ENCODE peak calls at places on chromosomes 7 and 10, in seven cellular contexts. B is stomach, Z is adrenal gland, L is gastrocnemius medialis, C is spleen, Y is uterus, Q is body of pancreas. D is an unnamed sample.

GRCh38 chr7:133235212-133235883 is 17.5 kb upstream of the EXOC4 start:
- DNase-seq in B (no peak), Z (no peak), L (no peak), C (no peak), Y (no peak), Q (no peak), D (no peak)

GRCh38 chr10:57716884-57717283 is 550.8 kb downstream of the IPMK start:
- DNase-seq in B (no peak), Z (no peak), L (no peak), C (no peak), Y (no peak), Q (no peak), D (no peak)

GRCh38 chr10:3195706-3196105 is 23.1 kb upstream of the PITRM1 start:
- DNase-seq in B (no peak), Z (no peak), L (no peak), C (no peak), Y (no peak), Q (no peak), D (no peak)

GRCh38 chr10:76150139-76150885 is 718.9 kb downstream of the LRMDA start:
- DNase-seq in B (peak; percentile 30), Z (no peak), L (no peak), C (no peak), Y (peak; percentile 55), Q (peak; percentile 40), D (peak; percentile 53)

GRCh38 chr10:3471927-3472704 is 299.5 kb upstream of the PITRM1 start:
- DNase-seq in B (no peak), Z (no peak), L (no peak), C (no peak), Y (no peak), Q (no peak), D (no peak)

GRCh38 chr10:3527144-3527543 is 257.9 kb downstream of the KLF6 start:
- DNase-seq in B (no peak), Z (no peak), L (no peak), C (no peak), Y (no peak), Q (no peak), D (no peak)

GRCh38 chr10:113626809-113627370 is 37.0 kb downstream of the NRAP start:
- DNase-seq in B (no peak), Z (no peak), L (no peak), C (no peak), Y (no peak), Q (no peak), D (no peak)

GRCh38 chr7:69832356-69832755 is 234.1 kb downstream of the AUTS2 start:
- DNase-seq in B (no peak), Z (no peak), L (no peak), C (no peak), Y (no peak), Q (no peak), D (no peak)

GRCh38 chr10:124087672-124088634 is 5.4 kb downstream of the CHST15 start:
- DNase-seq in B (peak; percentile 65), Z (no peak), L (no peak), C (no peak), Y (no peak), Q (peak; percentile 53), D (peak; percentile 59)

GRCh38 chr7:134320201-134320600 is 3.5 kb upstream of the SLC35B4 start:
- DNase-seq in B (no peak), Z (no peak), L (no peak), C (no peak), Y (no peak), Q (no peak), D (no peak)

GRCh38 chr10:114772496-114773196 is 48.9 kb upstream of the FHIP2A start:
- DNase-seq in B (no peak), Z (no peak), L (no peak), C (no peak), Y (no peak), Q (no peak), D (no peak)

GRCh38 chr10:104259999-104260774 is 5.5 kb downstream of the GSTO1 start:
- DNase-seq in B (no peak), Z (no peak), L (no peak), C (no peak), Y (no peak), Q (no peak), D (peak; percentile 51)
- H3K4me3 ChIP-seq in B (no peak overlapping the region), Z (no peak overlapping the region), L (no peak overlapping the region), C (no peak overlapping the region), Y (no peak overlapping the region), Q (no peak overlapping the region), D (no peak overlapping the region)

DNA sequence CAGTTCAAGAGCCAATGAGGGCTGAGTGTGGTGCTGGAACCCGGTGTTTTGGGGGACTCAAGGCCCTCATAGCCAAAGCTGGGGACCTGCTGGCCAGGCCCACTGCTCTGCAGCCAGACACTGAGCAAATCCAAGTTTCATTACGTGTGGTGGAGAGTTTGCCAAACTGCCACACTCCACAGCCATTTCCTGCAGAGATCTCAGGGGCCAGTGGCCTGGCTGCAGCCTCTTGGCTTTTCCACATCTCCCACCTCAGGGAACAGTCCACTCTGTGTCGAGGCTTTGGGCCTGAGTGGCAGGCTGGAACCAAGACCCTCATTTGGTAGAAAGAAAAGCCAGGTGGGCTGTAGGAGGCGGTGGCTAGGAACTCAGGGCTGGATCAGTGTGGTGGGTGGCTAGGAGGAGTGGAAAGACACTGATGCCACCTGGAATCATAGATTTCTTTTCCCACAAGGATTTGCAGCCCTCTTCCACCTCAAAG is 3.2 kb downstream of the HOXA11 start:
- DNase-seq in B (peak; percentile 5), Z (peak; percentile 9), L (peak; percentile 2), C (peak; percentile 33), Y (peak; percentile 47), Q (peak; percentile 7), D (no peak)
- H3K4me1 ChIP-seq in B (peaks cover 32% of the 10 kb centered on the region), Z (peaks cover 19% of the 10 kb centered on the region), L (peaks cover 35% of the 10 kb centered on the region), C (peaks cover 51% of the 10 kb centered on the region), Y (no peaks in the 10 kb centered on the region), Q (peaks cover 45% of the 10 kb centered on the region), D (peaks cover 28% of the 10 kb centered on the region)

DNA sequence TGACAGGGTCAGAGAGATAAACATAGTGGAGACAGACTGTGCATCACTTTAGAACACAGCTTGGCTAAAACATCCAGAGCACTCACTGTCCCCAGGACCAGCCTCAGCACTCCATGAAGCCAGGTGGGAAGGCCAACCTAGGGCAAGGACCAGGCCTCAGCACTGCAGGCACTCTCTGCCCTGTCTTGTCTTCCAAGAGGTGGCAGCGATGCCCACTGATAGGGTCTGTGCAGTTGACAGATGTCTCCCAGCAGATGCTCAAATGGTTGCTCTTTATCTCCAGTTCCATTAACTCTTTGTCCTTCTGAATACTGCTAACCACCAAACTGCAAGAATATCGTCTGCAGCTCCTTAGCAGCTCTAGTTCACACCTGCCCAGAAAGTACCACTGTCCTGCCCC is 9.1 kb downstream of the DDX56 start:
- DNase-seq in B (no peak), Z (peak; percentile 8), L (no peak), C (peak; percentile 42), Y (peak; percentile 6), Q (no peak), D (no peak)
- TF ChIP-seq POLR2A in B (no peak), Z (no peak), L (no peak), C (no peak), Y (no peak), Q (no peak), D (no peak)

GRCh38 chr7:5693529-5693928 is 87.9 kb downstream of the RNF216 start:
- DNase-seq in B (no peak), Z (peak; percentile 36), L (no peak), C (peak; percentile 83), Y (peak; percentile 51), Q (no peak), D (peak; percentile 82)

GRCh38 chr7:5690931-5691461 is 90.5 kb downstream of the RNF216 start:
- DNase-seq in B (no peak), Z (peak; percentile 52), L (peak; percentile 82), C (no peak), Y (no peak), Q (peak; percentile 34), D (peak; percentile 82)

GRCh38 chr7:5691536-5692090 is 89.8 kb downstream of the RNF216 start:
- DNase-seq in B (no peak), Z (no peak), L (no peak), C (no peak), Y (no peak), Q (no peak), D (no peak)

GRCh38 chr7:5692845-5693278 is 88.6 kb downstream of the RNF216 start:
- DNase-seq in B (no peak), Z (no peak), L (no peak), C (no peak), Y (no peak), Q (no peak), D (no peak)

DNA sequence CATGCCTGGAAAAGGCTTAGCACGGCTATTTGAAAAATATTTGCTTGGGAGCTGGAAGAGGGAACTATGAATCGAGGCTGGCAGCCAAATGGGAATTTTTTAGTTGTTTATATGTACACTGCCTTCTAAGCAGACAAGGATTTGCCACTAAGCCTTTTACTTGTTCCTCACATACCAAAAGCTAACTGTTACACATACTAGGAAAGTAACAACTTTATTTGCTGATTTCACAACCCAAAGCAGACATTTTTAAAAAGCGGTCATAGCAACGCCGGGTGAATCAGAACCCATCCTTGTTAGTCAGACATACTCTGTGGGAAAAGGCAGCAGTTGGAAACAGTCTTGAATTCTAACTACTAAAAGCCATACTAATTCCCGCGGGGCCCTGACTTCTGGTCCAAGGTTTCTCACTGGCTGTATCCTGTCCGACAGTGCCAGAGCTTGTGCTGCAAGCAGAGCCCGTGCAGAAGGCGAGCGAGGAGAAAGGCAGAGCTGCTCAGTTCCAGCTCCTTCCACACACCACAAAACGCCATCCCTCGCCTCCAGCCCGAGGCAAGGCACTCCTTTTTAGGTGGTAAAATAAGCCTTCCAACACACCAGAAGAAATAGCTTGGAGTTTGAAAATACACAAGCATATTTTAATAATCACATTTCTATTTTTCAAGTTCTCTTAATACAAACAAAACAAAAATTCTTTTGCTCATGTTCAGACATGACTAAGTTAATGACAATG is 89.2 kb downstream of the RNF216 start:
- DNase-seq in B (peak; percentile 37), Z (peak; percentile 79), L (peak; percentile 70), C (peak; percentile 79), Y (peak; percentile 93), Q (peak; percentile 65), D (peak; percentile 50)
- H3K4me3 ChIP-seq in B (no peak overlapping the region), Z (no peak overlapping the region), L (no peak overlapping the region), C (peak overlapping the region; percentile 60), Y (peak overlapping the region; percentile 15), Q (no peak overlapping the region), D (no peak overlapping the region)

GRCh38 chr7:144028547-144028946 is 20.2 kb upstream of the OR2A5 start:
- DNase-seq in B (no peak), Z (no peak), L (no peak), C (no peak), Y (no peak), Q (no peak), D (no peak)

GRCh38 chr7:144026203-144026883 is 22.4 kb upstream of the OR2A5 start:
- DNase-seq in B (no peak), Z (no peak), L (no peak), C (no peak), Y (no peak), Q (no peak), D (no peak)

GRCh38 chr7:144024213-144024612 is 24.1 kb downstream of the OR6B1 start:
- DNase-seq in B (no peak), Z (no peak), L (no peak), C (no peak), Y (no peak), Q (no peak), D (no peak)

GRCh38 chr7:144027070-144027469 is 21.7 kb upstream of the OR2A5 start:
- DNase-seq in B (no peak), Z (no peak), L (no peak), C (no peak), Y (no peak), Q (no peak), D (no peak)

DNA sequence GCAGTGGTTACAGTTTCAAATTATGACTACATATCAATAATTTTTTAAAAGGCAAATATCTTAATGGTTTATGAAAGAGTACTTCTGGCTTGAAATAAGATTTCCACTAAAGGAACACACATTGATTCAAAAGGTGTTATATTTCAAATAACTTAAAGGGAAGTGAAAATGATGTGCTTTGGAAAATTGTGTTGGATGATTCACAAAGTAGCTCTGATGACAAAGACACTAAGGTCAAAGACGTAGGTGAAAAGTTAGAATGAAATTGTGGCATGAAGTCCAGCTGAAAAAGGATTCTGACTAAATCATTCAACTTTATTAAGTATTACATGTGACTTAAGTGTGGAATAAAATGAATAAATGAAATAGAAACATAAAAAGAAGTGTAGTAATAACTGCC is 20.8 kb upstream of the OR2A5 start:
- DNase-seq in B (no peak), Z (no peak), L (no peak), C (no peak), Y (no peak), Q (no peak), D (no peak)
- H3K4me1 ChIP-seq in B (no peaks in the 10 kb centered on the region), Z (no peaks in the 10 kb centered on the region), L (no peaks in the 10 kb centered on the region), C (no peaks in the 10 kb centered on the region), Y (no peaks in the 10 kb centered on the region), Q (no peaks in the 10 kb centered on the region), D (no peaks in the 10 kb centered on the region)